ENCODE peak calls at places on chromosomes 13 and 19, in nine cellular contexts. One of them, this sample, is unnamed.

GRCh38 chr19:18562086-18562485 is 4.4 kb downstream of the KXD1 start:
- DNase-seq in spleen: no peak
- DNase-seq in HepG2: no peak
- DNase-seq in breast epithelium: peak
- DNase-seq in K562: no peak
- DNase-seq in endothelial cell of umbilical vein: peak
- DNase-seq in H1: no peak
- DNase-seq in stomach: no peak
- DNase-seq in HCT116: no peak
- DNase-seq in this sample: no peak

GRCh38 chr13:84917252-84917878 is 881.9 kb downstream of the SLITRK6 start:
- DNase-seq in H1: no peak
- DNase-seq in spleen: no peak
- DNase-seq in K562: no peak
- DNase-seq in HepG2: peak
- DNase-seq in endothelial cell of umbilical vein: peak
- DNase-seq in stomach: no peak
- DNase-seq in breast epithelium: no peak
- DNase-seq in HCT116: no peak
- DNase-seq in this sample: no peak

GRCh38 chr13:33976965-33977364 is 159.0 kb downstream of the RFC3 start:
- DNase-seq in endothelial cell of umbilical vein: no peak
- DNase-seq in HCT116: no peak
- DNase-seq in stomach: no peak
- DNase-seq in HepG2: peak
- DNase-seq in breast epithelium: no peak
- DNase-seq in spleen: no peak
- DNase-seq in H1: no peak
- DNase-seq in K562: no peak
- DNase-seq in this sample: no peak

GRCh38 chr13:44843403-44843802 is 145.9 kb downstream of the NUFIP1 start:
- DNase-seq in stomach: no peak
- DNase-seq in K562: no peak
- DNase-seq in HCT116: no peak
- DNase-seq in spleen: no peak
- DNase-seq in HepG2: no peak
- DNase-seq in breast epithelium: no peak
- DNase-seq in H1: no peak
- DNase-seq in endothelial cell of umbilical vein: no peak
- DNase-seq in this sample: no peak

GRCh38 chr13:41050041-41050440 is 11.3 kb upstream of the WBP4 start:
- DNase-seq in spleen: no peak
- DNase-seq in breast epithelium: no peak
- DNase-seq in K562: no peak
- DNase-seq in HCT116: no peak
- DNase-seq in endothelial cell of umbilical vein: peak
- DNase-seq in stomach: no peak
- DNase-seq in HepG2: no peak
- DNase-seq in H1: no peak
- DNase-seq in this sample: no peak

GRCh38 chr13:45705145-45705695 is 3.1 kb downstream of the CBY2 start:
- DNase-seq in H1: no peak
- DNase-seq in HepG2: no peak
- DNase-seq in K562: no peak
- DNase-seq in spleen: no peak
- DNase-seq in stomach: no peak
- DNase-seq in HCT116: no peak
- DNase-seq in breast epithelium: no peak
- DNase-seq in endothelial cell of umbilical vein: no peak
- DNase-seq in this sample: no peak

GRCh38 chr13:45108716-45109706 is 11.3 kb upstream of the GTF2F2 start:
- DNase-seq in HCT116: no peak
- DNase-seq in endothelial cell of umbilical vein: no peak
- DNase-seq in stomach: no peak
- DNase-seq in HepG2: no peak
- DNase-seq in breast epithelium: no peak
- DNase-seq in K562: no peak
- DNase-seq in H1: peak
- DNase-seq in spleen: no peak
- DNase-seq in this sample: peak

GRCh38 chr19:48353682-48354081 is 10.1 kb downstream of the TMEM143 start:
- DNase-seq in H1: no peak
- DNase-seq in breast epithelium: no peak
- DNase-seq in stomach: no peak
- DNase-seq in spleen: no peak
- DNase-seq in HepG2: no peak
- DNase-seq in HCT116: no peak
- DNase-seq in K562: no peak
- DNase-seq in endothelial cell of umbilical vein: no peak
- DNase-seq in this sample: no peak

GRCh38 chr19:3153286-3154230 is 17.7 kb downstream of the GNA15 start:
- DNase-seq in spleen: no peak
- DNase-seq in HepG2: no peak
- DNase-seq in HCT116: no peak
- DNase-seq in stomach: no peak
- DNase-seq in breast epithelium: no peak
- DNase-seq in K562: no peak
- DNase-seq in H1: no peak
- DNase-seq in endothelial cell of umbilical vein: no peak
- DNase-seq in this sample: no peak

GRCh38 chr19:3157096-3157845 is 21.3 kb upstream of the S1PR4 start:
- DNase-seq in K562: no peak
- DNase-seq in HCT116: no peak
- DNase-seq in spleen: no peak
- DNase-seq in H1: no peak
- DNase-seq in stomach: no peak
- DNase-seq in HepG2: no peak
- DNase-seq in breast epithelium: no peak
- DNase-seq in endothelial cell of umbilical vein: no peak
- DNase-seq in this sample: no peak

GRCh38 chr19:3152431-3152780 is 16.6 kb downstream of the GNA15 start:
- DNase-seq in HepG2: no peak
- DNase-seq in breast epithelium: no peak
- DNase-seq in HCT116: no peak
- DNase-seq in spleen: peak
- DNase-seq in stomach: no peak
- DNase-seq in H1: no peak
- DNase-seq in K562: no peak
- DNase-seq in endothelial cell of umbilical vein: no peak
- DNase-seq in this sample: no peak

GRCh38 chr19:3151563-3152430 is 16.0 kb downstream of the GNA15 start:
- DNase-seq in spleen: peak
- DNase-seq in endothelial cell of umbilical vein: no peak
- DNase-seq in stomach: no peak
- DNase-seq in K562: no peak
- DNase-seq in HCT116: no peak
- DNase-seq in H1: no peak
- DNase-seq in HepG2: no peak
- DNase-seq in breast epithelium: no peak
- DNase-seq in this sample: no peak

GRCh38 chr19:3154957-3155736 is 19.3 kb downstream of the GNA15 start:
- DNase-seq in HepG2: peak
- DNase-seq in stomach: peak
- DNase-seq in H1: no peak
- DNase-seq in HCT116: peak
- DNase-seq in breast epithelium: peak
- DNase-seq in spleen: peak
- DNase-seq in endothelial cell of umbilical vein: peak
- DNase-seq in K562: peak
- DNase-seq in this sample: peak
- TF ChIP-seq POLR2AphosphoS5 in HepG2: no peak
- TF ChIP-seq POLR2AphosphoS5 in stomach: no peak
- TF ChIP-seq POLR2AphosphoS5 in H1: no peak
- TF ChIP-seq POLR2AphosphoS5 in HCT116: no peak
- TF ChIP-seq POLR2AphosphoS5 in breast epithelium: no peak
- TF ChIP-seq POLR2AphosphoS5 in spleen: peak
- TF ChIP-seq POLR2AphosphoS5 in endothelial cell of umbilical vein: peak
- TF ChIP-seq POLR2AphosphoS5 in K562: peak
- TF ChIP-seq POLR2AphosphoS5 in this sample: peak

GRCh38 chr19:3433313-3433712 is 47.0 kb downstream of the SMIM24 start:
- DNase-seq in HCT116: no peak
- DNase-seq in spleen: peak
- DNase-seq in endothelial cell of umbilical vein: no peak
- DNase-seq in H1: no peak
- DNase-seq in K562: no peak
- DNase-seq in breast epithelium: no peak
- DNase-seq in stomach: no peak
- DNase-seq in HepG2: no peak
- DNase-seq in this sample: no peak

GRCh38 chr19:3440082-3440481 is 40.2 kb downstream of the SMIM24 start:
- DNase-seq in breast epithelium: no peak
- DNase-seq in HCT116: no peak
- DNase-seq in H1: peak
- DNase-seq in stomach: peak
- DNase-seq in HepG2: peak
- DNase-seq in spleen: no peak
- DNase-seq in endothelial cell of umbilical vein: no peak
- DNase-seq in K562: peak
- DNase-seq in this sample: peak

GRCh38 chr19:3431760-3432397 is 48.4 kb downstream of the SMIM24 start:
- DNase-seq in stomach: no peak
- DNase-seq in spleen: no peak
- DNase-seq in HCT116: no peak
- DNase-seq in HepG2: no peak
- DNase-seq in H1: no peak
- DNase-seq in K562: no peak
- DNase-seq in endothelial cell of umbilical vein: no peak
- DNase-seq in breast epithelium: no peak
- DNase-seq in this sample: no peak

GRCh38 chr19:3433805-3434540 is 46.4 kb downstream of the SMIM24 start:
- DNase-seq in HepG2: no peak
- DNase-seq in stomach: no peak
- DNase-seq in K562: no peak
- DNase-seq in HCT116: no peak
- DNase-seq in endothelial cell of umbilical vein: no peak
- DNase-seq in H1: no peak
- DNase-seq in breast epithelium: no peak
- DNase-seq in spleen: no peak
- DNase-seq in this sample: no peak

GRCh38 chr19:3434630-3435553 is 45.4 kb downstream of the SMIM24 start:
- DNase-seq in endothelial cell of umbilical vein: peak
- DNase-seq in H1: peak
- DNase-seq in breast epithelium: peak
- DNase-seq in stomach: peak
- DNase-seq in HepG2: peak
- DNase-seq in spleen: peak
- DNase-seq in K562: peak
- DNase-seq in HCT116: peak
- DNase-seq in this sample: peak
- TF ChIP-seq POLR2A in endothelial cell of umbilical vein: peak
- TF ChIP-seq POLR2A in H1: no peak
- TF ChIP-seq POLR2A in breast epithelium: no peak
- TF ChIP-seq POLR2A in stomach: no peak
- TF ChIP-seq POLR2A in HepG2: peak
- TF ChIP-seq POLR2A in spleen: no peak
- TF ChIP-seq POLR2A in K562: peak
- TF ChIP-seq POLR2A in HCT116: no peak
- TF ChIP-seq POLR2A in this sample: peak

GRCh38 chr19:33225458-33225925 is at the start of gene SLC7A10:
- DNase-seq in HepG2: no peak
- DNase-seq in stomach: no peak
- DNase-seq in HCT116: no peak
- DNase-seq in spleen: no peak
- DNase-seq in H1: no peak
- DNase-seq in breast epithelium: no peak
- DNase-seq in endothelial cell of umbilical vein: no peak
- DNase-seq in K562: no peak
- DNase-seq in this sample: no peak
- TF ChIP-seq CTCF in HepG2: no peak
- TF ChIP-seq CTCF in stomach: no peak
- TF ChIP-seq CTCF in HCT116: no peak
- TF ChIP-seq CTCF in spleen: no peak
- TF ChIP-seq CTCF in H1: peak
- TF ChIP-seq CTCF in breast epithelium: no peak
- TF ChIP-seq CTCF in endothelial cell of umbilical vein: no peak
- TF ChIP-seq CTCF in K562: no peak
- TF ChIP-seq CTCF in this sample: no peak

GRCh38 chr19:16361254-16361653 is 36.6 kb downstream of the KLF2 start:
- DNase-seq in endothelial cell of umbilical vein: no peak
- DNase-seq in H1: no peak
- DNase-seq in HepG2: no peak
- DNase-seq in breast epithelium: no peak
- DNase-seq in stomach: no peak
- DNase-seq in K562: no peak
- DNase-seq in HCT116: no peak
- DNase-seq in spleen: no peak
- DNase-seq in this sample: no peak
- TF ChIP-seq POLR2AphosphoS5 in endothelial cell of umbilical vein: no peak
- TF ChIP-seq POLR2AphosphoS5 in H1: no peak
- TF ChIP-seq POLR2AphosphoS5 in HepG2: no peak
- TF ChIP-seq POLR2AphosphoS5 in breast epithelium: no peak
- TF ChIP-seq POLR2AphosphoS5 in stomach: no peak
- TF ChIP-seq POLR2AphosphoS5 in K562: no peak
- TF ChIP-seq POLR2AphosphoS5 in HCT116: no peak
- TF ChIP-seq POLR2AphosphoS5 in spleen: no peak
- TF ChIP-seq POLR2AphosphoS5 in this sample: no peak

DNA sequence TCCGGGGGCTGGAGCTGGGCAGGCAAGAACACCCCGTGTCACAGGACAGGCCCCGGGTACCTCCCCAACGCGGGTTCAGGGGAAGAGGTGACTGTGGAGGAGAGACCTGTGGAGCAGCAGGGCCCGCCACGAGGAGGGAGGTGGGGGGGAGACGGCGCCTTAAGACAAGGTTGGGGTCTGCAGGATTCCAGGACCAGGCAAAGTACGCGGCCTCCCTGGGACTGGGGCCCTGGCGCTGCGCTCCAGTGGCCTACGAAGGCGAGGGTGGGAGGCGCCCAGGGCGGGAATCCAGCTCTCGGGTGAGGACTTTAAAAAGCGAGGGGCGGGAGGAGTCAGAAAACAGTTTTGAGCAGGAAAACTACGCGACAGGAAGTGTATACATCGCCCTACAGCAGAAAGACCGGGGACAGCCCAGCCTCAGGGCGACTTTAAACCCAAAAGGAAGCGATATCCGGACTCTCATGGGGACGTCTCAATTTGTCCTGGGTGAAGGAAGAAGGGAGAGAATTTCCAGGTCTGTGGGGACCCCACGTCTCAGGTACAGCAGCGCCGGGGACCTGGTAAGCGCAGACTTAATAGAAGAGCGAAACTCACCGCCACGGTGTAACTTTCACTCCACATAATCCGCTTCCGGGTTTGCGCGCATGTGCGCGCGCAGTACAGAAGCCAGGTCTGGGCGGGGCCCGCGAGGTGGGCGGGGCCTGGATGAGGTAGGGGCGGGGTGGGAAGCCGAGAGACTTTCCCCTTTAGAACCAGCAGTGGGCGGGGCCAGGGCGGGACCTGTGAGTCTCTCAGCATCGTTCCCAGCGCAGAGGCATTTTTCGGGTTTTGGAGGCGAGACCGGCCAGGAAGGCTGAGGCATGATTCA is at the start of gene ZNF83:
- DNase-seq in breast epithelium: peak
- DNase-seq in K562: peak
- DNase-seq in endothelial cell of umbilical vein: peak
- DNase-seq in spleen: peak
- DNase-seq in HCT116: peak
- DNase-seq in stomach: peak
- DNase-seq in HepG2: peak
- DNase-seq in H1: peak
- DNase-seq in this sample: peak
- TF ChIP-seq POLR2A in breast epithelium: no peak
- TF ChIP-seq POLR2A in K562: peak
- TF ChIP-seq POLR2A in endothelial cell of umbilical vein: peak
- TF ChIP-seq POLR2A in spleen: peak
- TF ChIP-seq POLR2A in HCT116: no peak
- TF ChIP-seq POLR2A in stomach: no peak
- TF ChIP-seq POLR2A in HepG2: peak
- TF ChIP-seq POLR2A in H1: peak
- TF ChIP-seq POLR2A in this sample: peak

GRCh38 chr13:104571890-104572229 is 1505.6 kb upstream of the SLC10A2 start:
- DNase-seq in H1: no peak
- DNase-seq in breast epithelium: no peak
- DNase-seq in HepG2: no peak
- DNase-seq in spleen: no peak
- DNase-seq in endothelial cell of umbilical vein: no peak
- DNase-seq in HCT116: no peak
- DNase-seq in K562: no peak
- DNase-seq in stomach: no peak
- DNase-seq in this sample: no peak
- TF ChIP-seq CTCF in H1: no peak
- TF ChIP-seq CTCF in breast epithelium: no peak
- TF ChIP-seq CTCF in HepG2: no peak
- TF ChIP-seq CTCF in spleen: no peak
- TF ChIP-seq CTCF in endothelial cell of umbilical vein: no peak
- TF ChIP-seq CTCF in HCT116: no peak
- TF ChIP-seq CTCF in K562: no peak
- TF ChIP-seq CTCF in stomach: no peak
- TF ChIP-seq CTCF in this sample: no peak